ENCODE peak calls at places on chromosomes 3 and 15, in ten cellular contexts. One of them, this sample, is unnamed. For H3K36me3 and H3K27me3, the result is how much of the 10 kb centered on the place peaks cover.

GRCh38 chr3:128800241-128801187 is 74.5 kb downstream of the RAB7A start:
- DNase-seq in adrenal gland: no peak
- DNase-seq in A673: no peak
- DNase-seq in IMR-90: no peak
- DNase-seq in cardiac muscle cell: no peak
- DNase-seq in breast epithelium: no peak
- DNase-seq in astrocyte: no peak
- DNase-seq in aorta: no peak
- DNase-seq in GM23338: no peak
- DNase-seq in lower lobe of right lung: no peak
- DNase-seq in this sample: no peak

GRCh38 chr3:128804817-128805166 is 74.6 kb upstream of the ACAD9 start:
- DNase-seq in adrenal gland: no peak
- DNase-seq in A673: no peak
- DNase-seq in IMR-90: no peak
- DNase-seq in cardiac muscle cell: no peak
- DNase-seq in breast epithelium: no peak
- DNase-seq in astrocyte: no peak
- DNase-seq in aorta: no peak
- DNase-seq in GM23338: no peak
- DNase-seq in lower lobe of right lung: no peak
- DNase-seq in this sample: no peak

GRCh38 chr3:127817331-127817821 is 4.9 kb downstream of the MGLL start:
- DNase-seq in adrenal gland: no peak
- DNase-seq in A673: no peak
- DNase-seq in IMR-90: peak
- DNase-seq in cardiac muscle cell: no peak
- DNase-seq in breast epithelium: no peak
- DNase-seq in astrocyte: peak
- DNase-seq in aorta: no peak
- DNase-seq in GM23338: no peak
- DNase-seq in lower lobe of right lung: no peak
- DNase-seq in this sample: no peak

GRCh38 chr15:59311245-59311644 is 61.4 kb downstream of the MYO1E start:
- DNase-seq in adrenal gland: no peak
- DNase-seq in A673: no peak
- DNase-seq in IMR-90: no peak
- DNase-seq in cardiac muscle cell: no peak
- DNase-seq in breast epithelium: no peak
- DNase-seq in astrocyte: no peak
- DNase-seq in aorta: no peak
- DNase-seq in GM23338: no peak
- DNase-seq in lower lobe of right lung: no peak
- DNase-seq in this sample: no peak

GRCh38 chr3:65953301-65953812 is 85.4 kb downstream of the MAGI1 start:
- DNase-seq in adrenal gland: peak
- DNase-seq in A673: no peak
- DNase-seq in IMR-90: no peak
- DNase-seq in cardiac muscle cell: peak
- DNase-seq in breast epithelium: peak
- DNase-seq in astrocyte: peak
- DNase-seq in aorta: no peak
- DNase-seq in GM23338: peak
- DNase-seq in lower lobe of right lung: peak
- DNase-seq in this sample: peak

GRCh38 chr3:30141178-30141581 is 465.2 kb upstream of the TGFBR2 start:
- DNase-seq in adrenal gland: no peak
- DNase-seq in A673: peak
- DNase-seq in IMR-90: no peak
- DNase-seq in cardiac muscle cell: no peak
- DNase-seq in breast epithelium: no peak
- DNase-seq in astrocyte: peak
- DNase-seq in aorta: no peak
- DNase-seq in GM23338: no peak
- DNase-seq in lower lobe of right lung: no peak
- DNase-seq in this sample: no peak

GRCh38 chr3:142850395-142851023 is 38.4 kb downstream of the PCOLCE2 start:
- DNase-seq in adrenal gland: peak
- DNase-seq in A673: peak
- DNase-seq in IMR-90: peak
- DNase-seq in cardiac muscle cell: no peak
- DNase-seq in breast epithelium: no peak
- DNase-seq in astrocyte: peak
- DNase-seq in aorta: peak
- DNase-seq in GM23338: no peak
- DNase-seq in lower lobe of right lung: peak
- DNase-seq in this sample: no peak

GRCh38 chr3:49173792-49174170 is 2.4 kb downstream of the KLHDC8B start:
- DNase-seq in adrenal gland: no peak
- DNase-seq in A673: no peak
- DNase-seq in IMR-90: no peak
- DNase-seq in cardiac muscle cell: peak
- DNase-seq in breast epithelium: no peak
- DNase-seq in astrocyte: peak
- DNase-seq in aorta: no peak
- DNase-seq in GM23338: no peak
- DNase-seq in lower lobe of right lung: no peak
- DNase-seq in this sample: peak

GRCh38 chr15:42042602-42043400 is 22.0 kb upstream of the PLA2G4E start:
- DNase-seq in adrenal gland: no peak
- DNase-seq in A673: no peak
- DNase-seq in IMR-90: no peak
- DNase-seq in cardiac muscle cell: no peak
- DNase-seq in breast epithelium: no peak
- DNase-seq in astrocyte: no peak
- DNase-seq in aorta: no peak
- DNase-seq in GM23338: no peak
- DNase-seq in lower lobe of right lung: no peak
- DNase-seq in this sample: no peak

GRCh38 chr15:99408236-99409096 is 157.2 kb downstream of the LRRC28 start:
- DNase-seq in adrenal gland: peak
- DNase-seq in A673: peak
- DNase-seq in IMR-90: peak
- DNase-seq in cardiac muscle cell: no peak
- DNase-seq in breast epithelium: peak
- DNase-seq in astrocyte: peak
- DNase-seq in aorta: no peak
- DNase-seq in GM23338: no peak
- DNase-seq in lower lobe of right lung: no peak
- DNase-seq in this sample: no peak

GRCh38 chr3:191414732-191415131 is 46.2 kb upstream of the PYDC2 start:
- DNase-seq in adrenal gland: no peak
- DNase-seq in A673: no peak
- DNase-seq in IMR-90: no peak
- DNase-seq in cardiac muscle cell: no peak
- DNase-seq in breast epithelium: no peak
- DNase-seq in astrocyte: no peak
- DNase-seq in aorta: no peak
- DNase-seq in GM23338: peak
- DNase-seq in lower lobe of right lung: no peak
- DNase-seq in this sample: no peak

GRCh38 chr15:29887719-29888118 is 65.5 kb upstream of the TJP1 start:
- DNase-seq in adrenal gland: no peak
- DNase-seq in A673: no peak
- DNase-seq in IMR-90: peak
- DNase-seq in cardiac muscle cell: no peak
- DNase-seq in breast epithelium: no peak
- DNase-seq in astrocyte: no peak
- DNase-seq in aorta: no peak
- DNase-seq in GM23338: no peak
- DNase-seq in lower lobe of right lung: no peak
- DNase-seq in this sample: no peak

GRCh38 chr3:107024481-107025153 is 352.6 kb upstream of the CCDC54 start:
- DNase-seq in adrenal gland: peak
- DNase-seq in A673: peak
- DNase-seq in IMR-90: no peak
- DNase-seq in cardiac muscle cell: peak
- DNase-seq in breast epithelium: no peak
- DNase-seq in astrocyte: no peak
- DNase-seq in aorta: no peak
- DNase-seq in GM23338: no peak
- DNase-seq in lower lobe of right lung: no peak
- DNase-seq in this sample: no peak

GRCh38 chr3:107032111-107032510 is 345.1 kb upstream of the CCDC54 start:
- DNase-seq in adrenal gland: no peak
- DNase-seq in A673: no peak
- DNase-seq in IMR-90: no peak
- DNase-seq in cardiac muscle cell: no peak
- DNase-seq in breast epithelium: no peak
- DNase-seq in astrocyte: no peak
- DNase-seq in aorta: no peak
- DNase-seq in GM23338: no peak
- DNase-seq in lower lobe of right lung: no peak
- DNase-seq in this sample: no peak

GRCh38 chr3:107025961-107026360 is 351.3 kb upstream of the CCDC54 start:
- DNase-seq in adrenal gland: no peak
- DNase-seq in A673: no peak
- DNase-seq in IMR-90: no peak
- DNase-seq in cardiac muscle cell: no peak
- DNase-seq in breast epithelium: no peak
- DNase-seq in astrocyte: no peak
- DNase-seq in aorta: no peak
- DNase-seq in GM23338: no peak
- DNase-seq in lower lobe of right lung: no peak
- DNase-seq in this sample: no peak

GRCh38 chr3:107028626-107029025 is 348.6 kb upstream of the CCDC54 start:
- DNase-seq in adrenal gland: no peak
- DNase-seq in A673: no peak
- DNase-seq in IMR-90: peak
- DNase-seq in cardiac muscle cell: no peak
- DNase-seq in breast epithelium: no peak
- DNase-seq in astrocyte: no peak
- DNase-seq in aorta: no peak
- DNase-seq in GM23338: no peak
- DNase-seq in lower lobe of right lung: no peak
- DNase-seq in this sample: no peak

GRCh38 chr3:107028086-107028485 is 349.2 kb upstream of the CCDC54 start:
- DNase-seq in adrenal gland: no peak
- DNase-seq in A673: no peak
- DNase-seq in IMR-90: no peak
- DNase-seq in cardiac muscle cell: no peak
- DNase-seq in breast epithelium: no peak
- DNase-seq in astrocyte: no peak
- DNase-seq in aorta: no peak
- DNase-seq in GM23338: no peak
- DNase-seq in lower lobe of right lung: no peak
- DNase-seq in this sample: no peak
- H3K4me3 ChIP-seq in adrenal gland: no peak
- H3K4me3 ChIP-seq in A673: no peak
- H3K4me3 ChIP-seq in IMR-90: no peak
- H3K4me3 ChIP-seq in cardiac muscle cell: no peak
- H3K4me3 ChIP-seq in breast epithelium: no peak
- H3K4me3 ChIP-seq in astrocyte: no peak
- H3K4me3 ChIP-seq in aorta: no peak
- H3K4me3 ChIP-seq in GM23338: no peak
- H3K4me3 ChIP-seq in lower lobe of right lung: no peak
- H3K4me3 ChIP-seq in this sample: no peak

GRCh38 chr3:195032955-195033354 is 238.0 kb downstream of the XXYLT1 start:
- DNase-seq in adrenal gland: no peak
- DNase-seq in A673: no peak
- DNase-seq in IMR-90: no peak
- DNase-seq in cardiac muscle cell: no peak
- DNase-seq in breast epithelium: no peak
- DNase-seq in astrocyte: no peak
- DNase-seq in aorta: no peak
- DNase-seq in GM23338: no peak
- DNase-seq in lower lobe of right lung: no peak
- DNase-seq in this sample: no peak
- H3K36me3 ChIP-seq in adrenal gland: under half
- H3K36me3 ChIP-seq in A673: under half
- H3K36me3 ChIP-seq in IMR-90: under half
- H3K36me3 ChIP-seq in cardiac muscle cell: under half
- H3K36me3 ChIP-seq in breast epithelium: under half
- H3K36me3 ChIP-seq in astrocyte: under half
- H3K36me3 ChIP-seq in aorta: under half
- H3K36me3 ChIP-seq in GM23338: under half
- H3K36me3 ChIP-seq in lower lobe of right lung: under half
- H3K36me3 ChIP-seq in this sample: under half

DNA sequence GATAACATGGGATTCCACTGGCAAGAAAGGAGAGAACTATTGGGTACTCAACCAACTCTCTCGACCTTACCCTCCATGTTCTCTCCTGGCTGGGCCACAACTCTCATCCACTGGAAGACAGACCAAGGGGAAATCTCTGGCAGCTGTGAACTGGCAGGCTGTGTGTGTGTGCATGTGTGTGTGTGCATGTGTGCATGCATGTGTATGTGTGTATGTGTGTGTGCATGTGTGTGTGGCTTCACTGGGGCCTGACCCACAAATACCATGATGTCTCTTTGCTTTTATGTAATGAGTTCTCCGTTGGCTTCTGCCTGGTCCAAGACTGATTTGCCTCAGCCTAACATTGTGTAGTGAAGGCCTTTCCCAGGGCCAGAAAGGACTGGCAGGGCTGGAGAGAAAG is 4.1 kb upstream of the ALDH1A3 start:
- DNase-seq in adrenal gland: no peak
- DNase-seq in A673: no peak
- DNase-seq in IMR-90: no peak
- DNase-seq in cardiac muscle cell: no peak
- DNase-seq in breast epithelium: no peak
- DNase-seq in astrocyte: no peak
- DNase-seq in aorta: no peak
- DNase-seq in GM23338: no peak
- DNase-seq in lower lobe of right lung: no peak
- DNase-seq in this sample: no peak
- H3K27me3 ChIP-seq in adrenal gland: under half
- H3K27me3 ChIP-seq in A673: under half
- H3K27me3 ChIP-seq in IMR-90: half or more
- H3K27me3 ChIP-seq in cardiac muscle cell: half or more
- H3K27me3 ChIP-seq in breast epithelium: under half
- H3K27me3 ChIP-seq in astrocyte: under half
- H3K27me3 ChIP-seq in aorta: under half
- H3K27me3 ChIP-seq in GM23338: under half
- H3K27me3 ChIP-seq in lower lobe of right lung: under half
- H3K27me3 ChIP-seq in this sample: under half

DNA sequence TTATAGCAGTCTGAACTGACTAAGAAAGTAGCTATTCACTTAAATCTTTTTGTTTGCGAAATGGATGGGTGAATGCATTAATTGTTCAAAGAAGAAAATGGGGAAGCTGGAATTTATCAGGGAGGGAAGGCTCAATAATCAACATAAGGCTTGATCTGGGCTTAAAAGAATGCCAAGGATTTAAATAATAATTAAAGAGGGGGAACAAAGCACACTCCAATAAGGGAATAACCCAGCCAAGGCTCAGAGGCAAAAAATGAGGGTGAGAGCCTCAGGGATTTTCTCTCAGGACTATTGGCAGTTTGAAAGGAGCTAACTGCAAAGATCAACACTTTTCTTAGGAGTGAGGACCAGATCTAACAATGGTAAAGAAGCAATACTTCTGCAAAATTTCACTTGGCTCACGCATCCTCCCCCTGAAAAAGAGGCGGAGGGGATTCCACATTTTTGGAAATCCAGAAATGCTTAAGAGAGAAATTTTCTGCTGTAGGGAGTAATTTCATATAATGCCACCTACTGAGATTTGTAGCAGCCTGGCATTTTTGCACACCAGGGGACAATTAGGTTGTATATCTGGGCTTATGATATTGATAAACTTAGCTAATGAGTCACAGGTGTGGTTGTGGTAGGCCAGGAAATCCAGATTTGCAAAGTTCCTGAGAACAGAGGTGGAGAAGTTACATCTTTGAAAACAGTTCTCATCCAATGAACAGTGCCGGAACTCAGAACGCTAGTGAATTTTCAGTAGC is 405.1 kb downstream of the TUSC7 start:
- DNase-seq in adrenal gland: no peak
- DNase-seq in A673: no peak
- DNase-seq in IMR-90: no peak
- DNase-seq in cardiac muscle cell: no peak
- DNase-seq in breast epithelium: no peak
- DNase-seq in astrocyte: no peak
- DNase-seq in aorta: no peak
- DNase-seq in GM23338: peak
- DNase-seq in lower lobe of right lung: no peak
- DNase-seq in this sample: no peak
- H3K4me3 ChIP-seq in adrenal gland: no peak
- H3K4me3 ChIP-seq in A673: no peak
- H3K4me3 ChIP-seq in IMR-90: no peak
- H3K4me3 ChIP-seq in cardiac muscle cell: no peak
- H3K4me3 ChIP-seq in breast epithelium: no peak
- H3K4me3 ChIP-seq in astrocyte: no peak
- H3K4me3 ChIP-seq in aorta: no peak
- H3K4me3 ChIP-seq in GM23338: no peak
- H3K4me3 ChIP-seq in lower lobe of right lung: no peak
- H3K4me3 ChIP-seq in this sample: no peak

This sample was measured in H7.